ENCODE peak calls at places on chromosomes 13 and 19, in nine cellular contexts. Q, I, O, U, X, J, A, K and V are unnamed samples.
A peak's percentile ranks its signal among the peaks of the same experiment; 100 is the strongest.

GRCh38 chr19:23823952-23824389 is 65.3 kb upstream of the ZNF681 start:
- DNase-seq in Q (no peak), I (no peak), O (no peak), U (no peak), X (no peak), J (no peak), A (peak; percentile 89), K (no peak), V (peak; percentile 97)

GRCh38 chr13:59745395-59745788 is 418.3 kb downstream of the DIAPH3 start:
- DNase-seq in Q (no peak), I (no peak), O (peak; percentile 57), U (no peak), X (no peak), J (no peak), A (no peak), K (no peak), V (no peak)

GRCh38 chr19:50909240-50910070 is 1.7 kb downstream of the KLK4 start:
- DNase-seq in Q (peak; percentile 35), I (no peak), O (no peak), U (peak; percentile 24), X (no peak), J (peak; percentile 49), A (peak; percentile 89), K (peak; percentile 38), V (peak; percentile 71)

GRCh38 chr13:105799155-105799554 is 736.3 kb downstream of the EFNB2 start:
- DNase-seq in Q (no peak), I (no peak), O (no peak), U (no peak), X (no peak), J (no peak), A (no peak), K (no peak), V (no peak)

GRCh38 chr13:50376895-50377575 is 361.8 kb downstream of the KCNRG start:
- DNase-seq in Q (no peak), I (no peak), O (peak; percentile 5), U (no peak), X (no peak), J (no peak), A (no peak), K (no peak), V (no peak)

GRCh38 chr19:6224308-6224675 is 55.5 kb downstream of the MLLT1 start:
- DNase-seq in Q (no peak), I (no peak), O (no peak), U (no peak), X (no peak), J (no peak), A (no peak), K (no peak), V (no peak)

GRCh38 chr19:13366529-13367143 is 139.6 kb downstream of the CACNA1A start:
- DNase-seq in Q (peak; percentile 47), I (no peak), O (peak; percentile 37), U (no peak), X (no peak), J (no peak), A (peak; percentile 79), K (no peak), V (peak; percentile 50)

GRCh38 chr13:40103864-40104263 is 448.4 kb downstream of the COG6 start:
- DNase-seq in Q (no peak), I (no peak), O (no peak), U (no peak), X (no peak), J (no peak), A (no peak), K (no peak), V (no peak)

GRCh38 chr13:106762711-106763110 is 194.8 kb upstream of the ARGLU1 start:
- DNase-seq in Q (no peak), I (no peak), O (no peak), U (no peak), X (no peak), J (no peak), A (no peak), K (no peak), V (no peak)

GRCh38 chr13:22883961-22884360 is 296.8 kb upstream of the SGCG start:
- DNase-seq in Q (no peak), I (no peak), O (peak; percentile 23), U (no peak), X (no peak), J (no peak), A (no peak), K (no peak), V (no peak)

GRCh38 chr13:33730147-33730546 is 87.8 kb upstream of the RFC3 start:
- DNase-seq in Q (no peak), I (no peak), O (no peak), U (no peak), X (no peak), J (no peak), A (peak; percentile 91), K (no peak), V (peak; percentile 34)